ENCODE peak calls at places on chromosomes 16 and 17, in four cellular contexts. M is K562, R is IMR-90, I is GM12878. P is an unnamed sample.
A peak's percentile ranks its signal among the peaks of the same experiment; 100 is the strongest.

GRCh38 chr17:77451894-77452852 is 311.4 kb downstream of the SEC14L1 start:
- DNase-seq in M (peak; percentile 45), R (peak; percentile 72), I (no peak), P (no peak)

GRCh38 chr17:59435238-59435637 is 103.8 kb downstream of the YPEL2 start:
- DNase-seq in M (no peak), R (peak; percentile 70), I (no peak), P (no peak)

GRCh38 chr16:578870-579405 is 9.2 kb downstream of the PIGQ start:
- DNase-seq in M (peak; percentile 86), R (peak; percentile 65), I (no peak), P (peak; percentile 84)

GRCh38 chr17:21677126-21677910 is 15.0 kb upstream of the KCNJ18 start:
- DNase-seq in M (no peak), R (no peak), I (no peak), P (no peak)

GRCh38 chr16:21159281-21159951 is 942 bp downstream of the LDAF1 start:
- DNase-seq in M (peak; percentile 41), R (no peak), I (no peak), P (no peak)

GRCh38 chr17:65572581-65573282 is 11.3 kb upstream of the AXIN2 start:
- DNase-seq in M (no peak), R (no peak), I (no peak), P (no peak)

GRCh38 chr16:14485131-14485551 is 144.9 kb downstream of the PARN start:
- DNase-seq in M (no peak), R (peak; percentile 65), I (no peak), P (no peak)

GRCh38 chr17:7383742-7384488 is 3.0 kb downstream of the TNK1 start:
- DNase-seq in M (no peak), R (peak; percentile 13), I (no peak), P (no peak)

GRCh38 chr16:79047337-79047736 is 553.2 kb downstream of the MAF start:
- DNase-seq in M (peak; percentile 28), R (no peak), I (no peak), P (peak; percentile 12)

GRCh38 chr16:89787365-89787805 is 29.1 kb downstream of the FANCA start:
- DNase-seq in M (no peak), R (no peak), I (no peak), P (no peak)

GRCh38 chr16:81823111-81823510 is 44.0 kb downstream of the PLCG2 start:
- DNase-seq in M (no peak), R (no peak), I (no peak), P (no peak)

GRCh38 chr16:69924777-69925191 is 26.4 kb upstream of the CLEC18A start:
- DNase-seq in M (no peak), R (peak; percentile 81), I (no peak), P (no peak)

GRCh38 chr16:15041260-15042011 is 14.4 kb downstream of the NTAN1 start:
- DNase-seq in M (peak; percentile 83), R (peak; percentile 48), I (no peak), P (no peak)

GRCh38 chr16:68539704-68540370 is 746 bp downstream of the ZFP90 start:
- DNase-seq in M (no peak), R (no peak), I (no peak), P (no peak)

GRCh38 chr16:86604436-86605220 is 26.3 kb downstream of the FOXL1 start:
- DNase-seq in M (peak; percentile 40), R (no peak), I (no peak), P (no peak)
- TF ChIP-seq ELK1 in M (no peak), R (no peak), I (no peak), P (no peak)

GRCh38 chr16:3771513-3771912 is 54.2 kb upstream of the TRAP1 start:
- DNase-seq in M (no peak), R (no peak), I (no peak), P (peak; percentile 36)

GRCh38 chr16:3769942-3770341 is 52.6 kb upstream of the TRAP1 start:
- DNase-seq in M (no peak), R (no peak), I (no peak), P (no peak)

GRCh38 chr16:3767333-3767977 is 50.1 kb upstream of the TRAP1 start:
- DNase-seq in M (no peak), R (no peak), I (no peak), P (no peak)

GRCh38 chr16:3770530-3770929 is 53.2 kb upstream of the TRAP1 start:
- DNase-seq in M (no peak), R (no peak), I (no peak), P (no peak)

DNA sequence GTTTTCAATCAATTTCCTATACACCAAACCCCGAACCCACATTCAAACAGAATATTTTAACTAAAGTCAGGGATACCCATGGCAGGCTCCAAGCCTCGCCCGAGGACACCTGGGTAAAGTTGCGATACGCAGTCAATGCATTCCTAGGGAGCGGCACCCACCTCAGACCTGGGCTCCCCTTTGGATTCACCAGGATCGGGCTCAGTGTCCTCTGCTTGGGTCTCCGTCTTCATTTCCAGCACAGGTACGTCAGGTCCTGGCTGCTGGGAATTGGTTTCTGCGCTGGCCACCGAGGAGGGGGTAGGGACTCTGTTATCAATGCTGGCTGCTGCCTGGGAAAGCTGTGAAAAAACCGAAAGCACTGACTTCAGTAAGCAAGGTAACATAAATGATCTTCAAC is 51.7 kb upstream of the TRAP1 start:
- DNase-seq in M (no peak), R (no peak), I (no peak), P (no peak)
- TF ChIP-seq ELK1 in M (no peak), R (no peak), I (no peak), P (no peak)

DNA sequence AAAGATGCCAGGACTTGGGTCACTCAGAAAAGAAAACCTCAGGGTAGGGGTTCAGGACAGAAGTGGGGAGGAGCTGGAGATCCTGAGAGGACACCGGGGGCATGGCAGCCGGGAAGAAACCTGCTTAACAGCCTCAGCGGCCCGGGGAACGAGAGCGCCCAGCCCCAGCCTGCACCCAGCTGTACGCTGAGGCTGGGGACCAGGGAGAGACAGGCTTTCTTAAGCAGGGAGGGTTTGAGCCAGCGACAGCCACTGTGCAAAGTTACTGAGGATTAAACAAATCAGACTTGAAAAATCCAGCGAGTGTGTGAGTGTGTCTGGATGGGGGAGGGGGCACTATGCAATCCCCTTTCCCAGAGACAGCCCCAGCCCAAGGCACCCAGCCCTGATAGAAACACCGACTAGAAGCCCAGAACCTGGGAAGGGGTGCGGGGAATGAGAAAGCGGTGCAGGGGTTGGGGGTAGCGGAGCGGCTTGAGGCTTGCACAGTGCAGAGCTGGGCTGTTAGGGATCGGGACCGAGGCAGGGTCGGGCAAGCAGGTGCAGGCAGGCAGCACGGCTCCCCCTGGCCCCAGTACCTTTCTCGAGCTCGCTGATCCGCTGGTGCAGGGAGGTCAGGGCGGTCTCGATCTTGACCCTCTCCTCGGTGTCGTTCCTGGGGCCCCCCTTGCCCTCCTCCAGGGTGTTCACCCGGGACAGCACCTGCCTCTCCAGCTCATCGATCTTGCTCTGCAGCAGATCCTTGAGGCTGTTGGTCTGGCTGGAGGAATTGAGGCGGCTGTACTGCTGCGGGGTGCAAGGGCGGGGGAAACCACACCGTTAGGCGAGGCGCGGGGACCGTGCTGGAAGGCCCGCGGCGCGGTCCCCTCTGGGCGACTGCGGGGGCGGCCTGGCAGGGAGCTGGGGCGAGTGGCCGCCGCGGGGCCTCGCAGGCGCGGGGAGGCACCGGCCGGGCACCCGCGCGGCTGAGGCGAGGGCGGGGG is 1.2 kb downstream of the NPTX1 start:
- DNase-seq in M (no peak), R (no peak), I (no peak), P (no peak)
- TF ChIP-seq ELK1 in M (no peak), R (no peak), I (no peak), P (no peak)

GRCh38 chr16:74297296-74297665 is 667 bp downstream of the PSMD7 start:
- DNase-seq in M (peak; percentile 63), R (peak; percentile 19), I (no peak), P (peak; percentile 61)
- TF ChIP-seq ELK1 in M (no peak), R (no peak), I (no peak), P (no peak)

DNA sequence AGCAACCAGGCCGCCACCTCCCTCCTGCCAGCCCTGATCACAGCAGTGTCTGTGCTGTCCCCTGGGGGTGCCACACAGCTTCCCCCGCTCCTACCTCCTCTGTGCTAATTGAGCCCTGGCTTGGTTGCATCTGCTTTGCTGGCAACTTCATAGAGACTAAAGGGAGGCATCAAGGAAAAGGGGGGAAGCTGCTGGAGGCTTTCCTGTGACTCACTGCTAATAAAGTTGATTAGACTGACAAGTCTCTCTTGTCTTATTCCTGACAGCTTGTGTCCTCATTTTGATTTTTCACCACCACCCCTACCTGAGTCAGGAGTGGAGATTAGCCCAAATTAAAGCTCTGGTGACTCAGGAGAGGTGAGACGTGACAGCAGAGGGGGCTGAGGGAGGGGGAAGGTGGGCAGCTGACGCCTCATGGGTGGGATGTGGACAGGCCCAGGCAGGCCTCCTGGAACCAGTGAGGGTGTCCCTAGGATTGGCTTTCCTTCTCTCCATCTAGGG is 310.0 kb downstream of the CBLN1 start:
- DNase-seq in M (no peak), R (no peak), I (no peak), P (no peak)
- TF ChIP-seq ELK1 in M (no peak), R (no peak), I (no peak), P (no peak)

DNA sequence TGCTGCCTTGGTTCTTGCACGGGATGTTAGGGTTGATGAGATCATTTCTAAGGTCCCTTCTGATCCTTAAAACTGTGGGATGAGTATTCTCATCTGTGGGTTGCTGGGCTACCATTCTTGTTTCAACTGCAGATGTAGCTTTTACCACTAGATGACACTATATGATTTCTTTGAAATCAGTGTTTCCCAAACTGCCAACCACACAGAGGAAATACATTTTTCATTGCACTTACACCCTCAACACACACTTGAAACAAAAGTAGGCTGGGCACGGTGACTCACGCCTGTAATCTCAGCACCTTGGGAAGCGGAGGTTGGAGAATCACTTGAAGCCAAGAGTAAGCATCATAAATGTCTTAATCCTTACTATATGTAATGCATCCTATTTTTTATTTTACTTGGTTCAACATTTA is 15.3 kb downstream of the LCMT1 start:
- DNase-seq in M (peak; percentile 38), R (peak; percentile 91), I (no peak), P (peak; percentile 60)
- TF ChIP-seq ELK1 in M (no peak), R (no peak), I (no peak), P (no peak)

GRCh38 chr16:84281077-84281476 is 13.6 kb upstream of the WFDC1 start:
- DNase-seq in M (peak; percentile 85), R (peak; percentile 9), I (no peak), P (peak; percentile 57)
- TF ChIP-seq ELK1 in M (no peak), R (no peak), I (no peak), P (no peak)

DNA sequence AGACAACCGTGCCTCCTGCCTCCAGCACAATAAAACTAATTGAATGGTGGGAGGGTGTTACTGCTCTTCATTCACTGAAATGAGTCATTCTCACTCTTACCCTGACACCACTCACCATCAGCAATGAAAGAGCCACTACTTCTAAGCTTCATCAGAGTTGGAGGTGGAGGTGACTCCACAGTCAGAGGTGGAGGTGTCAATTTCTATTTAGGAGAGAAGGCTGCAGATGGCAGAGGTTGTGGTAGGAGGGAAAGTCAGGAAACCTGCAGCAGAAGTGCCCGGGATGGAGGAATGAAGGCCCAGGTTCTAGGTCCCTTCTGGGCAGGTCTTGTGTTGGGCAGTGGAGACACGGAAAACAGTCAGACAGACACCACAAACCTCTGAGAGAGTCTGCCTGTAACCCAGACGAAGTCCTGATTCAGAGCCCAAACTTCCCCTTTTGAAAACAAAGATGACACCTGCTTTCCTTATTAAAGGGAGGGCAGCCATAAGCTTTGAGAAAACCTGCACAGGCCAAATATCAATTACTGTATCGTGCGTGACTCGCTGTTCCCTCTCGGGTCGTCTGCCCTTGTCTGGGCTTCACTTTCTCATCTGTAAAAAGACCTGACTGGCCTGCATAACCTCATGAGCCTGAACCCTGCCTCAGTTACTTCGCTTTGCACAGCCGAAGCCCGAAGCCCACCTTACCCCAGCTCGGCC is 668 bp downstream of the ATPAF2 start:
- DNase-seq in M (no peak), R (peak; percentile 16), I (no peak), P (no peak)
- TF ChIP-seq ELK1 in M (no peak), R (no peak), I (no peak), P (no peak)

GRCh38 chr17:33381201-33381600 is 88.1 kb upstream of the ASIC2 start:
- DNase-seq in M (no peak), R (no peak), I (no peak), P (no peak)
- TF ChIP-seq ELK1 in M (no peak), R (no peak), I (no peak), P (no peak)